ENCODE peak calls at places on chromosomes 5 and 9, in eight cellular contexts. D, B, Q, E, J, G, I and S are unnamed samples.
A peak's percentile ranks its signal among the peaks of the same experiment; 100 is the strongest.

GRCh38 chr9:80605129-80605528 is 1033.4 kb downstream of the TLE4 start:
- DNase-seq in B (no peak), I (no peak), D (no peak), Q (no peak), J (peak; percentile 66), G (no peak), E (peak; percentile 35), S (no peak)

GRCh38 chr9:114619205-114619758 is 8.2 kb downstream of the TMEM268 start:
- DNase-seq in J (no peak), I (peak; percentile 66), B (no peak), Q (no peak), G (no peak), E (no peak), D (no peak), S (no peak)

GRCh38 chr5:150141544-150142188 is 14.0 kb downstream of the PDGFRB start:
- DNase-seq in J (peak; percentile 93), D (no peak), I (no peak), G (no peak), E (no peak), Q (no peak), B (no peak), S (no peak)

GRCh38 chr5:176418251-176418650 is 1.9 kb upstream of the CLTB start:
- DNase-seq in E (peak; percentile 21), D (no peak), B (no peak), G (no peak), I (peak; percentile 41), J (no peak), Q (no peak), S (no peak)

GRCh38 chr5:54009357-54009756 is 301.0 kb downstream of the ARL15 start:
- DNase-seq in D (no peak), Q (no peak), G (no peak), I (no peak), J (no peak), B (no peak), E (no peak), S (no peak)

GRCh38 chr5:6457592-6457991 is 8.9 kb downstream of the UBE2QL1 start:
- DNase-seq in J (no peak), Q (no peak), G (no peak), I (no peak), E (no peak), D (no peak), B (no peak), S (no peak)

GRCh38 chr5:66860199-66860975 is 264.2 kb downstream of the MAST4 start:
- DNase-seq in G (no peak), E (no peak), J (no peak), B (no peak), D (no peak), I (no peak), Q (no peak), S (no peak)

GRCh38 chr9:20848490-20848889 is 164.4 kb downstream of the FOCAD start:
- DNase-seq in D (no peak), I (no peak), Q (no peak), B (no peak), G (no peak), E (no peak), J (peak; percentile 41), S (no peak)

GRCh38 chr5:38447786-38448185 is 108.7 kb downstream of the LIFR start:
- DNase-seq in G (no peak), D (peak; percentile 48), B (no peak), I (no peak), Q (no peak), E (no peak), J (no peak), S (no peak)

GRCh38 chr5:52870448-52870847 is 82.7 kb downstream of the ITGA1 start:
- DNase-seq in J (no peak), D (peak; percentile 19), E (peak; percentile 35), B (no peak), Q (peak; percentile 45), I (no peak), G (no peak), S (no peak)

GRCh38 chr5:79743846-79744605 is 54.4 kb downstream of the CMYA5 start:
- DNase-seq in D (no peak), I (no peak), E (no peak), Q (peak; percentile 71), G (no peak), J (peak; percentile 22), B (no peak), S (no peak)

GRCh38 chr5:36570268-36570667 is 36.1 kb upstream of the SLC1A3 start:
- DNase-seq in Q (peak; percentile 28), G (no peak), I (no peak), E (no peak), J (peak; percentile 20), B (no peak), D (no peak), S (no peak)

GRCh38 chr5:11387382-11387781 is 516.9 kb downstream of the CTNND2 start:
- DNase-seq in B (no peak), Q (no peak), D (no peak), G (no peak), I (no peak), E (no peak), J (no peak), S (no peak)

GRCh38 chr9:29456940-29457339 is 1883.7 kb upstream of the C9orf72 start:
- DNase-seq in B (no peak), Q (no peak), G (no peak), I (no peak), J (no peak), E (no peak), D (no peak), S (no peak)
- TF ChIP-seq POLR2A in B (no peak), Q (no peak), G (no peak), I (no peak), J (no peak), E (no peak), D (no peak), S (no peak)

DNA sequence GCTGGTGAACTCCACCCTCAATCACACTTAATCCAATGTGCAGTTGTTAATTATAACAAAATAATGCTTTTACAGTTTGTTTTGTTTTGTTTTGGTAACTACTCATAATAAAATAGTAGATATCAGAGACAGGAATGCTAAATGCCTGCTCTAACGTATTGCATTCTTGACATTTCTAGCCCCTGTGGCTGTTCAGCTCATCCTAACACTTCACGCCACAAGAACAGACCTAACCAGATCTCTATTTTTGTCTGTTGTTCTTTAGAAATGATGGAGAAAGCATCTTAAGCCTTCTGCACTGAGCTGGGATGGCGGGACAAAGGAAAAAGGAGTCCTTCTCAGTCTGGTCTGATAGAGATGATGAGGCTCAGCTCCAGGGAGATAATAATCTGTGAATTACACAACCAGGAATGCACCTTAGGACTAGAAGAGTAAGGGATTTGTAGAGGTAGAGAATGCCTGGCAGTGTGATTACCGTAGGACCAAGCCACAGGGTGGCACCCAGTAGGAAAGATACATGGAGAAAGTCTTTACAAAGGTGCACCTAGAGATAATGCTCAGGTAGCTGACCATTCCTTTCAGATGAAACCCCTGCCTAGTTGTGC is 628.8 kb downstream of the PDE4D start:
- DNase-seq in E (no peak), I (no peak), J (no peak), Q (no peak), G (no peak), B (no peak), D (no peak), S (no peak)
- H3K4me3 ChIP-seq in E (peak overlapping the region; percentile 8), I (no peak overlapping the region), J (no peak overlapping the region), Q (no peak overlapping the region), G (no peak overlapping the region), B (no peak overlapping the region), D (no peak overlapping the region), S (no peak overlapping the region)

GRCh38 chr9:91036826-91037510 is 235.3 kb downstream of the SYK start:
- DNase-seq in B (peak; percentile 80), Q (peak; percentile 78), E (peak; percentile 91), I (peak; percentile 77), J (peak; percentile 92), D (peak; percentile 82), G (peak; percentile 47), S (peak; percentile 39)
- TF ChIP-seq POLR2A in B (no peak), Q (no peak), E (no peak), I (no peak), J (peak; percentile 37), D (no peak), G (no peak), S (no peak)

GRCh38 chr5:68266457-68266856 is 50.9 kb downstream of the PIK3R1 start:
- DNase-seq in B (no peak), E (no peak), J (no peak), Q (no peak), G (no peak), I (no peak), D (no peak), S (no peak)

GRCh38 chr5:68269820-68270219 is 54.3 kb downstream of the PIK3R1 start:
- DNase-seq in Q (no peak), J (no peak), D (no peak), I (no peak), E (no peak), B (no peak), G (no peak), S (no peak)

GRCh38 chr5:68267044-68267443 is 51.5 kb downstream of the PIK3R1 start:
- DNase-seq in Q (no peak), B (no peak), D (no peak), E (no peak), I (no peak), G (no peak), J (no peak), S (no peak)

GRCh38 chr5:68270576-68270975 is 55.0 kb downstream of the PIK3R1 start:
- DNase-seq in E (no peak), J (no peak), I (no peak), D (no peak), Q (no peak), B (no peak), G (no peak), S (no peak)

DNA sequence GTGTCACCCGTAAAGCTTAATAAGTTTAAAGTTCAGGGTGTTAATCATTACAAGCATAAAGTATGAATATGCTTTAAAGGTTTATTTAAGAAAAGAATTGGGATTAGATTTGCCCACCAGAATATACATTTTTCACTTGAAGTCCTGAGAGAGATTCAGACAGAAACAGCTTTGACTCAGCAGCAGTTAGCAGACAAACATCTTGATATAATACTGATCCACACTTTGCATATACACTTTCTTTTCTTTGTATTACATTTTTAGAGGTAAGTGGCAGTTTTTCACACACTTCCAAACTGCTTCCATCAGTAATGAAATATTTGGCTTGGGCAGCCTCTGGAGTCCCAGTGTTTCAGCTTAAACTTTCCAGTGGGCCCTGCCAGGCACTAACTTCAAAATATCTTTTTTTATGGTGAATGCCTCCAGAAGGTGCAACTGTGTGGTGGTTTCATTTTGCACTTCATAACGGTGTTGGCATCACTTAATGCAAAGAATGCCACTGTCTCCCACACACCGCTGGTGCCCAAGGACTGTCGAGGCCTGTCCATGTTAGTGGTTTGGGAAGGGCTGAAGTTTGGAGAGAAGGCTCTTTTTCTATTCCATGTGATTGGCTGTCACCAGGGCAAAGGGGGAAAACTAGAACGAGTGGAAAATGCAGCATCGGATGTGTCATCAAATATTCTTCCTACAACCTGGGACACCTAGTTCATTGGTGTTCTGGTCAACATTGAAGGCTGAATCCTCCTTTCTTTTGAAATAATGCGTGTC is 53.0 kb downstream of the PIK3R1 start:
- DNase-seq in E (no peak), G (no peak), J (no peak), Q (no peak), B (no peak), D (no peak), I (no peak), S (no peak)
- H3K4me3 ChIP-seq in E (no peak overlapping the region), G (no peak overlapping the region), J (no peak overlapping the region), Q (no peak overlapping the region), B (no peak overlapping the region), D (no peak overlapping the region), I (no peak overlapping the region), S (no peak overlapping the region)